ENCODE peak calls at places on chromosomes 1 and 21, in seven cellular contexts. A is sigmoid colon, U is A549, S is tibial nerve, Z is stomach, Y is K562, P is transverse colon. D is an unnamed sample. For H3K9me3, the result is how much of the 10 kb centered on the place peaks cover.

GRCh38 chr21:37594472-37594951 is 227.9 kb downstream of the DYRK1A start:
- DNase-seq in A (no peak), U (no peak), S (no peak), Z (no peak), Y (no peak), P (no peak), D (no peak)

GRCh38 chr1:40646385-40646784 is 19.1 kb downstream of the RIMS3 start:
- DNase-seq in A (no peak), U (no peak), S (no peak), Z (no peak), Y (no peak), P (no peak), D (no peak)

GRCh38 chr1:26771643-26772321 is 16.0 kb upstream of the PIGV start:
- DNase-seq in A (no peak), U (peak), S (no peak), Z (no peak), Y (peak), P (no peak), D (no peak)

GRCh38 chr1:86527306-86527705 is 19.6 kb upstream of the CLCA4 start:
- DNase-seq in A (no peak), U (no peak), S (no peak), Z (no peak), Y (no peak), P (no peak), D (no peak)

GRCh38 chr1:170530972-170531757 is 801 bp upstream of the GORAB start:
- DNase-seq in A (no peak), U (no peak), S (peak), Z (no peak), Y (no peak), P (peak), D (peak)

GRCh38 chr1:30151826-30152225 is 571.6 kb downstream of the MATN1 start:
- DNase-seq in A (no peak), U (no peak), S (no peak), Z (no peak), Y (no peak), P (no peak), D (peak)

GRCh38 chr1:175663991-175664390 is 79.4 kb downstream of the TNR start:
- DNase-seq in A (no peak), U (no peak), S (no peak), Z (no peak), Y (no peak), P (no peak), D (no peak)

GRCh38 chr1:239558992-239559391 is 172.6 kb downstream of the CHRM3 start:
- DNase-seq in A (no peak), U (no peak), S (no peak), Z (no peak), Y (no peak), P (no peak), D (no peak)

GRCh38 chr1:174433451-174433850 is 14.3 kb upstream of the GPR52 start:
- DNase-seq in A (no peak), U (no peak), S (no peak), Z (no peak), Y (no peak), P (no peak), D (no peak)

GRCh38 chr1:184028854-184029623 is 8.5 kb downstream of the COLGALT2 start:
- DNase-seq in A (no peak), U (no peak), S (no peak), Z (no peak), Y (peak), P (no peak), D (no peak)

GRCh38 chr1:187570166-187570565 is 741.4 kb downstream of the PLA2G4A start:
- DNase-seq in A (no peak), U (no peak), S (no peak), Z (no peak), Y (no peak), P (no peak), D (no peak)

GRCh38 chr1:162380061-162380846 is 1.3 kb upstream of the C1orf226 start:
- DNase-seq in A (no peak), U (no peak), S (no peak), Z (no peak), Y (peak), P (no peak), D (no peak)

GRCh38 chr1:42221952-42222606 is 57.5 kb upstream of the GUCA2A start:
- DNase-seq in A (no peak), U (no peak), S (no peak), Z (no peak), Y (no peak), P (no peak), D (no peak)

GRCh38 chr1:21149862-21150432 is 26.8 kb downstream of the EIF4G3 start:
- DNase-seq in A (peak), U (peak), S (no peak), Z (no peak), Y (no peak), P (no peak), D (no peak)

GRCh38 chr1:53076721-53077598 is 14.9 kb downstream of the PODN start:
- DNase-seq in A (peak), U (no peak), S (no peak), Z (no peak), Y (no peak), P (no peak), D (peak)

GRCh38 chr1:58652351-58653184 is 47.3 kb downstream of the MYSM1 start:
- DNase-seq in A (peak), U (peak), S (peak), Z (peak), Y (peak), P (peak), D (no peak)

GRCh38 chr1:41731631-41732030 is 187.1 kb downstream of the HIVEP3 start:
- DNase-seq in A (no peak), U (no peak), S (no peak), Z (no peak), Y (no peak), P (no peak), D (no peak)

GRCh38 chr1:84361796-84362195 is 36.5 kb upstream of the DNASE2B start:
- DNase-seq in A (no peak), U (no peak), S (no peak), Z (no peak), Y (no peak), P (peak), D (no peak)

GRCh38 chr1:12464627-12465056 is 153.4 kb downstream of the DHRS3 start:
- DNase-seq in A (peak), U (no peak), S (no peak), Z (no peak), Y (no peak), P (no peak), D (no peak)

GRCh38 chr1:12462586-12462985 is 155.4 kb downstream of the DHRS3 start:
- DNase-seq in A (no peak), U (no peak), S (no peak), Z (no peak), Y (no peak), P (no peak), D (no peak)

GRCh38 chr1:12461764-12462163 is 156.2 kb downstream of the DHRS3 start:
- DNase-seq in A (no peak), U (no peak), S (no peak), Z (no peak), Y (no peak), P (no peak), D (no peak)

GRCh38 chr1:12465126-12465525 is 152.9 kb downstream of the DHRS3 start:
- DNase-seq in A (no peak), U (no peak), S (no peak), Z (no peak), Y (no peak), P (no peak), D (no peak)

DNA sequence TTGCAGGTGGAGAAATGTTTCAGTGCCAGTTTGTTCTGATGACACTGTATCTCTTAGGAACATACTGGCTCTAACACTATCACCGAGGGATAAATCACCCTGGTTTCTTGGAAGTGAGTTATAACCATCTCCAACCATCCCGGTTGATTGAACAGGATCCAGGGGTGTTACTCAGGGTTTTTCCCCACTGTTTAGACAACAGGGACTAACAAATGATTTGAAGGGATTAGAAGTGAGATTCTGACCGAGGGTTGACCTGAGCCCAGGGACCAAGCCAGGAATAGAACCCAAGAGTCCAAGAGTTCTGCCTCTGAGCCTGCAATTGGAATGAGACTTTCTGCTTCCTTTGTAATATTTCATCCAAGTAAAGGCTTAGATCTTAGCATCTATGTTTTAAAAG is 154.0 kb downstream of the DHRS3 start:
- DNase-seq in A (peak), U (no peak), S (no peak), Z (no peak), Y (peak), P (no peak), D (no peak)
- H3K27ac ChIP-seq in A (peak), U (no peak), S (no peak), Z (peak), Y (peak), P (peak), D (no peak)

DNA sequence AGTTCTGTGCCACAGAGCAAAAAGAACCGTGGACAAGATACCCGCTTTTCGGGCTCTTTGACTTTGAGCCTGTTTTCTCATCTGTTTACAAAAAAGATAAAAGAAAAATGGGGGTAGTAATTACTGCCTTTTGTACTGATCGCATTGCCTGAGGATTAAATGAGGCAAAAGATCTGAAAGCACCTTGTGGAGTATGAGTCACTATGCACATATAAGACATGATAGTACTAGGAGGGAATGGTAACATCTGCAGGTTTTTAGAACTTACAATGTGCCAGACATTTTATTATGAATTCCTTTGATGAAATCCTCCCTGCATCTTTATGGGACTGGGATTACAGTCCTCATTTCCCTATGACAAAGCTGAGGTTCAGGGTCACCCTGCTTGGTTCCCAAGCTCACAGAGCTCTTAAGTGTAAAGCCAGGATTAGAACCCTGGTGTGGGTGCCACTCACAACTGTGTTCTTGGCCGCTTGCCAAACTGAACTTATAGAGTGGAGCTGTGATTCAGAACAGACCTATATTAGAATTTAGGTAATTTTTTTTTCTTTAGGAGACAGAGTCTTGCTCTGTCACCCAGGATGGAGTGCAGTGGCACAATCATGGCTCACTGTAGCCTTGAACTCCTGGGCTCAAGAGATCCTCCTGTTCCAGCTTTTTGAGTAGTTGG is 1.8 kb downstream of the DISC1 start:
- DNase-seq in A (no peak), U (no peak), S (no peak), Z (no peak), Y (no peak), P (no peak), D (no peak)
- TF ChIP-seq EP300 in A (no peak), U (no peak), S (no peak), Z (no peak), Y (no peak), P (no peak), D (no peak)

GRCh38 chr1:3113741-3114056 is 44.7 kb downstream of the PRDM16 start:
- DNase-seq in A (no peak), U (no peak), S (no peak), Z (no peak), Y (no peak), P (no peak), D (no peak)

GRCh38 chr1:3114131-3114744 is 45.2 kb downstream of the PRDM16 start:
- DNase-seq in A (no peak), U (no peak), S (no peak), Z (no peak), Y (no peak), P (no peak), D (no peak)

GRCh38 chr1:3111616-3112021 is 42.6 kb downstream of the PRDM16 start:
- DNase-seq in A (no peak), U (no peak), S (no peak), Z (no peak), Y (no peak), P (no peak), D (no peak)

GRCh38 chr1:3112526-3112925 is 43.5 kb downstream of the PRDM16 start:
- DNase-seq in A (no peak), U (no peak), S (no peak), Z (no peak), Y (no peak), P (no peak), D (no peak)

DNA sequence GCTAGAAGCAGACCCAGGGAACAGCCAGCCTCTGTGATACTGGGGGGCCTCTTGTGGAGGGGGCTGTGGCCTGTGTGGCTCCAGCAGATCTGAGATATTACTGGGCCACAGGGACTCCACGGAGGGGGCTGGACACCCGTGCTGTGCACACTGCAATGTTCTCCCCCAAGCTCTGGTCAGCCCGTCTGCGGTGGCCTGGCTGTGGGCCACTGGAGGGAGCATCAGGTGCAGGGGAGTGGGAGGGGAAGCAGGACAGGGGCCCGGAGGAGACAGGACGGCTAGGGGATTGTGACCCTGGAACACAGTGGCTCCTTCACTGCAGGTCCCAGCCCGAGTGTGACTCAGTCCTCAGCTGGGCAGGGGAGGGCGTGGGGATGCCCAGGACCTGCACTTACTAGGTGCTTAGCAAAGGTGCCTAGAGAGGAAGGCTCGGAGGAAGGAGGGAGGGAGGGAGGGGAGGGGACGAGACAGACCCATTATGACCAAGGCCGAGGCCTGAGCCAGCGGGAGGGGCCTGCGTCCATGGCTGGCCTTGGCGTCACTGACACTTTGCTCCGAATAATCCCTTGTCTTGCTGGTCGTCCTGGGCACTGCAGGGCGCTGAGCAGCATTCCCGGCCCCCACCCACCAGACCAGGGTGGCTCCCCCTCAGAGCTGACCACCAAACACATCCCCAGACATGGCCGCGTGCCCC is 44.2 kb downstream of the PRDM16 start:
- DNase-seq in A (no peak), U (no peak), S (no peak), Z (no peak), Y (no peak), P (no peak), D (no peak)
- H3K9me3 ChIP-seq in A (under half), U (under half), S (under half), Z (under half), Y (under half), P (under half), D (under half)

GRCh38 chr21:45420061-45420521 is 15.1 kb downstream of the COL18A1 start:
- DNase-seq in A (peak), U (no peak), S (no peak), Z (peak), Y (no peak), P (no peak), D (no peak)
- H3K27ac ChIP-seq in A (peak), U (no peak), S (no peak), Z (no peak), Y (no peak), P (no peak), D (peak)

DNA sequence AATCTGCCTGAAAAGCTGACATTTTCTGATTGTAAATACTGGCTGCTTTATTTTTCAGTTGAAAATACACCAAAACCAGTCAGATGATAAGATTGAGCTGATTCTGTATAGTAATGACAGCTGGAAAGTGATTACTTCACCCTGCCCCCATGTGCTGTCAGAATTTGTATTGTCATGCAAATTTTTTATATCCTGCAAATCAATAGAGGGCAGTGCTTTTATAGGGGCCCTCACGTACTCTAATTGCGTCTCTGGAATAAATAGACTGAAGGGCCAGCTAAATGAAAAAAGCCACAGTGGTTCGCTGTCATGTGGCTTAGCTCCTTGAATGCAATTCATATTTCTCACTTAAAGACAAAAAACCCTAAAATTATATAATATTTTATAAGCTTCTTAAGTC is 208.6 kb downstream of the LHX8 start:
- DNase-seq in A (no peak), U (no peak), S (no peak), Z (no peak), Y (no peak), P (no peak), D (no peak)
- TF ChIP-seq EP300 in A (no peak), U (no peak), S (no peak), Z (no peak), Y (no peak), P (no peak), D (no peak)

GRCh38 chr1:179441456-179441855 is 75.7 kb downstream of the AXDND1 start:
- DNase-seq in A (no peak), U (no peak), S (no peak), Z (no peak), Y (no peak), P (no peak), D (no peak)

GRCh38 chr1:179440971-179441370 is 75.2 kb downstream of the AXDND1 start:
- DNase-seq in A (no peak), U (no peak), S (no peak), Z (no peak), Y (no peak), P (peak), D (no peak)

DNA sequence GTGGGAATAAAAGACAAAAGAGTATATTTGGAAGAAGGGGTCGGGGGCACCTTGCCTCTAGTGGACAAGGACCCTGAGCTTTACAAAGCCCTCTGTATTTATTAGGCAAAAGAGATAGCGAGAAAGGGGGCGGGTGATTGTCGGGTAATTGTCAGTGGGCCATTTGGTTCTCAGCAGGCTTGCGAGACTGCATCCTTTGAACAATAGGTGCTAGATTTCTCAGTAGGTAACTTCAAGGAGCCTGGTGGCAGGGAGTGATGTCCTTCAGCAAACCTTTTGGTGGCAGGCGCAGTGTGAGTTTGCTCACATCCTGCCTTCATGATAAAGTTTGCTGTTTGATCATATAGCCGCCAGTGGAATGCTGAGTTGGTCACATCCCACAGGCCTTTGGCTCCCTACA is 71.4 kb downstream of the AXDND1 start:
- DNase-seq in A (no peak), U (no peak), S (no peak), Z (no peak), Y (no peak), P (no peak), D (no peak)
- H3K9me3 ChIP-seq in A (under half), U (under half), S (under half), Z (under half), Y (under half), P (under half), D (under half)

GRCh38 chr1:153525088-153525713 is 10.6 kb downstream of the S100A6 start:
- DNase-seq in A (peak), U (no peak), S (no peak), Z (no peak), Y (peak), P (no peak), D (peak)
- H3K27ac ChIP-seq in A (no peak), U (no peak), S (no peak), Z (no peak), Y (no peak), P (no peak), D (peak)

GRCh38 chr1:245901037-245901436 is 606.0 kb downstream of the SMYD3 start:
- DNase-seq in A (no peak), U (no peak), S (no peak), Z (no peak), Y (no peak), P (no peak), D (no peak)
- TF ChIP-seq EP300 in A (no peak), U (no peak), S (no peak), Z (no peak), Y (no peak), P (no peak), D (no peak)

GRCh38 chr21:40215941-40216340 is 348.7 kb downstream of the PCP4 start:
- DNase-seq in A (no peak), U (no peak), S (no peak), Z (no peak), Y (no peak), P (no peak), D (no peak)
- H3K9me3 ChIP-seq in A (under half), U (under half), S (under half), Z (under half), Y (under half), P (under half), D (under half)

GRCh38 chr1:218474089-218474488 is 129.0 kb downstream of the TGFB2 start:
- DNase-seq in A (no peak), U (no peak), S (no peak), Z (no peak), Y (no peak), P (no peak), D (no peak)
- H3K27ac ChIP-seq in A (no peak), U (peak), S (no peak), Z (no peak), Y (no peak), P (no peak), D (no peak)